ENCODE peak calls at places on chromosomes 2 and 18, in eight cellular contexts. One of them, this sample, is unnamed.

GRCh38 chr2:72271766-72272615 is 124.3 kb upstream of the CYP26B1 start:
- DNase-seq in spleen: no peak
- DNase-seq in GM12892: no peak
- DNase-seq in HCT116: no peak
- DNase-seq in GM12891: no peak
- DNase-seq in stomach: no peak
- DNase-seq in transverse colon: peak; percentile 51
- DNase-seq in breast epithelium: no peak
- DNase-seq in this sample: no peak

GRCh38 chr18:58493516-58494253 is 135.2 kb downstream of the ALPK2 start:
- DNase-seq in GM12892: peak; percentile 49
- DNase-seq in HCT116: peak; percentile 56
- DNase-seq in spleen: peak; percentile 80
- DNase-seq in GM12891: peak; percentile 58
- DNase-seq in transverse colon: peak; percentile 82
- DNase-seq in stomach: peak; percentile 80
- DNase-seq in breast epithelium: peak; percentile 81
- DNase-seq in this sample: peak; percentile 71

GRCh38 chr2:47497843-47498460 is 95.0 kb downstream of the MSH2 start:
- DNase-seq in transverse colon: no peak
- DNase-seq in GM12892: no peak
- DNase-seq in spleen: no peak
- DNase-seq in stomach: no peak
- DNase-seq in GM12891: no peak
- DNase-seq in breast epithelium: no peak
- DNase-seq in HCT116: no peak
- DNase-seq in this sample: no peak

GRCh38 chr2:195477996-195478382 is 179.0 kb upstream of the SLC39A10 start:
- DNase-seq in HCT116: no peak
- DNase-seq in GM12892: no peak
- DNase-seq in spleen: no peak
- DNase-seq in GM12891: no peak
- DNase-seq in transverse colon: no peak
- DNase-seq in stomach: no peak
- DNase-seq in breast epithelium: no peak
- DNase-seq in this sample: no peak

GRCh38 chr18:48808476-48808875 is 142.3 kb downstream of the SMAD7 start:
- DNase-seq in stomach: no peak
- DNase-seq in transverse colon: no peak
- DNase-seq in breast epithelium: no peak
- DNase-seq in spleen: no peak
- DNase-seq in HCT116: no peak
- DNase-seq in GM12892: no peak
- DNase-seq in GM12891: no peak
- DNase-seq in this sample: no peak

GRCh38 chr2:197092431-197092830 is 165.9 kb upstream of the PGAP1 start:
- DNase-seq in spleen: no peak
- DNase-seq in transverse colon: peak; percentile 20
- DNase-seq in GM12892: no peak
- DNase-seq in stomach: no peak
- DNase-seq in GM12891: no peak
- DNase-seq in breast epithelium: no peak
- DNase-seq in HCT116: no peak
- DNase-seq in this sample: no peak

GRCh38 chr2:234722176-234722575 is 225.3 kb upstream of the ARL4C start:
- DNase-seq in GM12891: no peak
- DNase-seq in transverse colon: no peak
- DNase-seq in spleen: no peak
- DNase-seq in breast epithelium: no peak
- DNase-seq in GM12892: no peak
- DNase-seq in stomach: no peak
- DNase-seq in HCT116: no peak
- DNase-seq in this sample: no peak

GRCh38 chr2:27954771-27955384 is 64.3 kb downstream of the BABAM2 start:
- DNase-seq in HCT116: no peak
- DNase-seq in spleen: no peak
- DNase-seq in transverse colon: peak; percentile 27
- DNase-seq in stomach: no peak
- DNase-seq in GM12892: no peak
- DNase-seq in breast epithelium: no peak
- DNase-seq in GM12891: no peak
- DNase-seq in this sample: peak; percentile 31

GRCh38 chr2:241739651-241740050 is 5.2 kb downstream of the D2HGDH start:
- DNase-seq in breast epithelium: no peak
- DNase-seq in HCT116: no peak
- DNase-seq in GM12891: no peak
- DNase-seq in GM12892: no peak
- DNase-seq in spleen: no peak
- DNase-seq in transverse colon: no peak
- DNase-seq in stomach: no peak
- DNase-seq in this sample: no peak

GRCh38 chr2:218567797-218568189 is 358 bp downstream of the USP37 start:
- DNase-seq in HCT116: no peak
- DNase-seq in transverse colon: no peak
- DNase-seq in GM12891: peak; percentile 25
- DNase-seq in breast epithelium: peak; percentile 63
- DNase-seq in spleen: no peak
- DNase-seq in stomach: no peak
- DNase-seq in GM12892: no peak
- DNase-seq in this sample: no peak

GRCh38 chr2:8236391-8236790 is 445.5 kb upstream of the ID2 start:
- DNase-seq in HCT116: no peak
- DNase-seq in stomach: no peak
- DNase-seq in breast epithelium: no peak
- DNase-seq in spleen: no peak
- DNase-seq in GM12892: no peak
- DNase-seq in transverse colon: no peak
- DNase-seq in GM12891: no peak
- DNase-seq in this sample: no peak

GRCh38 chr2:20104900-20105545 is 53.6 kb upstream of the LAPTM4A start:
- DNase-seq in transverse colon: no peak
- DNase-seq in HCT116: no peak
- DNase-seq in GM12892: no peak
- DNase-seq in spleen: no peak
- DNase-seq in stomach: peak; percentile 36
- DNase-seq in breast epithelium: no peak
- DNase-seq in GM12891: no peak
- DNase-seq in this sample: no peak

GRCh38 chr2:193966590-193966989 is 1690.4 kb upstream of the SLC39A10 start:
- DNase-seq in breast epithelium: no peak
- DNase-seq in transverse colon: no peak
- DNase-seq in spleen: no peak
- DNase-seq in GM12891: no peak
- DNase-seq in GM12892: no peak
- DNase-seq in HCT116: peak; percentile 41
- DNase-seq in stomach: no peak
- DNase-seq in this sample: no peak

GRCh38 chr2:173653427-173653795 is 298.7 kb downstream of the CDCA7 start:
- DNase-seq in stomach: no peak
- DNase-seq in spleen: no peak
- DNase-seq in transverse colon: no peak
- DNase-seq in HCT116: no peak
- DNase-seq in GM12892: no peak
- DNase-seq in breast epithelium: no peak
- DNase-seq in GM12891: no peak
- DNase-seq in this sample: no peak

GRCh38 chr2:173654146-173654895 is 299.6 kb downstream of the CDCA7 start:
- DNase-seq in breast epithelium: no peak
- DNase-seq in HCT116: no peak
- DNase-seq in GM12891: no peak
- DNase-seq in GM12892: no peak
- DNase-seq in spleen: no peak
- DNase-seq in transverse colon: no peak
- DNase-seq in stomach: no peak
- DNase-seq in this sample: no peak

GRCh38 chr2:173651891-173652290 is 297.2 kb downstream of the CDCA7 start:
- DNase-seq in stomach: no peak
- DNase-seq in HCT116: no peak
- DNase-seq in spleen: no peak
- DNase-seq in GM12892: no peak
- DNase-seq in GM12891: no peak
- DNase-seq in breast epithelium: no peak
- DNase-seq in transverse colon: no peak
- DNase-seq in this sample: no peak

GRCh38 chr2:173652311-173652710 is 297.6 kb downstream of the CDCA7 start:
- DNase-seq in transverse colon: no peak
- DNase-seq in stomach: no peak
- DNase-seq in spleen: no peak
- DNase-seq in GM12892: no peak
- DNase-seq in breast epithelium: no peak
- DNase-seq in HCT116: peak; percentile 85
- DNase-seq in GM12891: no peak
- DNase-seq in this sample: no peak

DNA sequence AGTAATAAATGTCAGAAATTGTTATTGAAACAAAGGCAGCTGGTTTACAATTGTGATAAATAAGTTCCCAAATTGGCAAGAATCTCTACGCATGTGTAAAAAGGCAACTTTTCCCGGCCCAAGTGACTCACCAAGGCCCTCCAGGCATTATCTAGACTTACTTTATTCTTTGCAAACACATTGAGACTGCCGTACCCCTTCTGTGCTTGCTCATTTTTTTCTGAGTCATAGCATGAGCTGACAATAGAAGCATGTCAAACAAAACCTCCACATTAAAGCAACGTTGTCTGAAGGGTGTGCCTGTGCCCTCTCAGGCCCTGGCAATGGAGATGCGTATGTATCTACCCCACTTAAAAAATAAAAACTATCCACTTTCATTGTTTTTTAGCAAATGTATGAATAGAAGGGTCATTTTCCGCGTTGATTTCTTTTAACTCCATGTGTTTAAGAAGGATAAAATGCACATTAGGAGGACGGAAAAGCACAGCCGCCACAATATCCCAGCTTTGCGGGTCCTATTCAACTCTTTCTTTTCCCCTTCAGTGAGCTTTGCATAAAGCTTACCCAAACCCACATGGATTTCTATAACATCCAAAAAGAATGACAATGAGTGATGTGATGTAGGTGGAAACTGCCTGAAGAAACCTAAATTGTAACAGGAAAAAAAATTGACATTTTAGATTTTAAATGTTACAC is 298.2 kb downstream of the CDCA7 start:
- DNase-seq in HCT116: peak; percentile 95
- DNase-seq in stomach: peak; percentile 32
- DNase-seq in GM12892: no peak
- DNase-seq in GM12891: no peak
- DNase-seq in spleen: no peak
- DNase-seq in transverse colon: no peak
- DNase-seq in breast epithelium: no peak
- DNase-seq in this sample: peak; percentile 52
- TF ChIP-seq POLR2AphosphoS5 in HCT116: peak; percentile 21
- TF ChIP-seq POLR2AphosphoS5 in stomach: peak; percentile 37
- TF ChIP-seq POLR2AphosphoS5 in GM12892: no peak
- TF ChIP-seq POLR2AphosphoS5 in GM12891: no peak
- TF ChIP-seq POLR2AphosphoS5 in spleen: no peak
- TF ChIP-seq POLR2AphosphoS5 in transverse colon: no peak
- TF ChIP-seq POLR2AphosphoS5 in breast epithelium: no peak
- TF ChIP-seq POLR2AphosphoS5 in this sample: no peak

GRCh38 chr2:42336361-42336965 is 24.6 kb downstream of the COX7A2L start:
- DNase-seq in transverse colon: no peak
- DNase-seq in GM12892: no peak
- DNase-seq in HCT116: no peak
- DNase-seq in breast epithelium: no peak
- DNase-seq in GM12891: no peak
- DNase-seq in spleen: no peak
- DNase-seq in stomach: no peak
- DNase-seq in this sample: no peak

GRCh38 chr2:42338567-42339190 is 22.3 kb downstream of the COX7A2L start:
- DNase-seq in GM12892: no peak
- DNase-seq in GM12891: no peak
- DNase-seq in spleen: no peak
- DNase-seq in HCT116: no peak
- DNase-seq in transverse colon: no peak
- DNase-seq in breast epithelium: no peak
- DNase-seq in stomach: no peak
- DNase-seq in this sample: no peak

GRCh38 chr2:42337356-42337820 is 23.6 kb downstream of the COX7A2L start:
- DNase-seq in GM12891: no peak
- DNase-seq in GM12892: no peak
- DNase-seq in stomach: no peak
- DNase-seq in transverse colon: no peak
- DNase-seq in spleen: no peak
- DNase-seq in breast epithelium: no peak
- DNase-seq in HCT116: no peak
- DNase-seq in this sample: no peak

GRCh38 chr2:42339191-42339912 is 21.7 kb downstream of the COX7A2L start:
- DNase-seq in GM12892: no peak
- DNase-seq in GM12891: no peak
- DNase-seq in spleen: no peak
- DNase-seq in stomach: no peak
- DNase-seq in transverse colon: no peak
- DNase-seq in HCT116: no peak
- DNase-seq in breast epithelium: no peak
- DNase-seq in this sample: no peak

GRCh38 chr2:42337846-42338566 is 23.0 kb downstream of the COX7A2L start:
- DNase-seq in spleen: no peak
- DNase-seq in transverse colon: no peak
- DNase-seq in GM12891: no peak
- DNase-seq in breast epithelium: no peak
- DNase-seq in stomach: no peak
- DNase-seq in GM12892: no peak
- DNase-seq in HCT116: no peak
- DNase-seq in this sample: no peak
- TF ChIP-seq POLR2AphosphoS5 in spleen: peak; percentile 69
- TF ChIP-seq POLR2AphosphoS5 in transverse colon: no peak
- TF ChIP-seq POLR2AphosphoS5 in GM12891: no peak
- TF ChIP-seq POLR2AphosphoS5 in breast epithelium: no peak
- TF ChIP-seq POLR2AphosphoS5 in stomach: no peak
- TF ChIP-seq POLR2AphosphoS5 in GM12892: no peak
- TF ChIP-seq POLR2AphosphoS5 in HCT116: no peak
- TF ChIP-seq POLR2AphosphoS5 in this sample: no peak

DNA sequence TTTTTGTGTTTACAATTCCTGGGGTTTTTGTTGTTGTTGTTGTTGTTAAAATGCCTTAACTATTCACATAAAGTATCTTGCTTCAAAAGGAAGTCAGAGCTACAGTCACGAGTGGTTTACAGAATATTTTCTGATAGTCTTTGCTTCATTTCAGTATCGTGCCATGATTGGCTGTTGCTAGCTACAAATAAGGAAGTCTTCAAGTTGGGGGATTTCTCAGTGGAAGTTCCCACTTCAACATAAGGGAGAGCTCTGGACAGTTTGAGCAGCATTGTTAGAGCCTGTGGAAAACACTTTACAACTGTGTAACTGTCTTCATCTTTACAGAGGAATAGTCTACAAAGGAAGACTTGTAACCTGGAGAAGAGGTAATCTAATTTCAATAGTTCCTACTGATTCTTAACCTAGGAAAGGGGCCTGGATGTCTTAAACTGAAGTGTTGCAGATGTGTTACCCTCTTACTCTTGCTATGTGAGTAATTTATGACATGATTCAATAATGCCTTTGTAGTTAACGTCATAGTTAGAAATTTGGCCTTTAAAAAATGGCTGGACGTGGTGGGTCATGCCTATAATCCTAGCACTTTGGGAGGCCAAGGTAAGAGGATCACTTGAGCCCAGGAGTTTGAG is 23.4 kb upstream of the TANK start:
- DNase-seq in stomach: no peak
- DNase-seq in GM12892: no peak
- DNase-seq in transverse colon: no peak
- DNase-seq in spleen: no peak
- DNase-seq in GM12891: no peak
- DNase-seq in HCT116: peak; percentile 44
- DNase-seq in breast epithelium: no peak
- DNase-seq in this sample: no peak
- TF ChIP-seq POLR2AphosphoS5 in stomach: peak; percentile 55
- TF ChIP-seq POLR2AphosphoS5 in GM12892: peak; percentile 84
- TF ChIP-seq POLR2AphosphoS5 in transverse colon: peak; percentile 52
- TF ChIP-seq POLR2AphosphoS5 in spleen: no peak
- TF ChIP-seq POLR2AphosphoS5 in GM12891: peak; percentile 85
- TF ChIP-seq POLR2AphosphoS5 in HCT116: peak; percentile 54
- TF ChIP-seq POLR2AphosphoS5 in breast epithelium: peak; percentile 63
- TF ChIP-seq POLR2AphosphoS5 in this sample: peak; percentile 26

GRCh38 chr18:35376393-35376741 is 770 bp downstream of the ZNF396 start:
- DNase-seq in GM12892: peak; percentile 33
- DNase-seq in HCT116: no peak
- DNase-seq in GM12891: peak; percentile 22
- DNase-seq in stomach: peak; percentile 50
- DNase-seq in transverse colon: peak; percentile 51
- DNase-seq in breast epithelium: no peak
- DNase-seq in spleen: peak; percentile 90
- DNase-seq in this sample: no peak
- TF ChIP-seq POLR2AphosphoS5 in GM12892: no peak
- TF ChIP-seq POLR2AphosphoS5 in HCT116: no peak
- TF ChIP-seq POLR2AphosphoS5 in GM12891: no peak
- TF ChIP-seq POLR2AphosphoS5 in stomach: no peak
- TF ChIP-seq POLR2AphosphoS5 in transverse colon: no peak
- TF ChIP-seq POLR2AphosphoS5 in breast epithelium: no peak
- TF ChIP-seq POLR2AphosphoS5 in spleen: peak; percentile 29
- TF ChIP-seq POLR2AphosphoS5 in this sample: no peak